ENCODE peak calls at places on chromosome 18, in four cellular contexts. E, P, H and C are unnamed samples.

GRCh38 chr18:74005320-74006110 is 142.1 kb downstream of the FBXO15 start:
- DNase-seq in E (no peak), P (no peak), H (no peak), C (no peak)

GRCh38 chr18:7735194-7735593 is 168.1 kb downstream of the PTPRM start:
- DNase-seq in E (no peak), P (no peak), H (no peak), C (no peak)

GRCh38 chr18:76459687-76460350 is 35.2 kb downstream of the ZNF516 start:
- DNase-seq in E (peak), P (no peak), H (no peak), C (no peak)

GRCh38 chr18:78980777-78981651 is 1.4 kb downstream of the SALL3 start:
- DNase-seq in E (no peak), P (no peak), H (no peak), C (no peak)

GRCh38 chr18:48545690-48546365 is 7.0 kb downstream of the CTIF start:
- DNase-seq in E (peak), P (peak), H (no peak), C (no peak)

GRCh38 chr18:3179430-3180089 is 40.2 kb downstream of the MYOM1 start:
- DNase-seq in E (no peak), P (no peak), H (no peak), C (peak)

GRCh38 chr18:59114160-59114559 is 25.5 kb upstream of the SEC11C start:
- DNase-seq in E (no peak), P (no peak), H (no peak), C (no peak)

GRCh38 chr18:53747761-53748160 is 476.7 kb downstream of the MBD2 start:
- DNase-seq in E (no peak), P (no peak), H (no peak), C (no peak)

GRCh38 chr18:13159579-13159978 is 59.0 kb upstream of the LDLRAD4 start:
- DNase-seq in E (no peak), P (no peak), H (no peak), C (peak)

GRCh38 chr18:23228102-23229051 is 93.1 kb downstream of the CABLES1 start:
- DNase-seq in E (no peak), P (no peak), H (no peak), C (no peak)

GRCh38 chr18:31185551-31185950 is 22.9 kb upstream of the DSC1 start:
- DNase-seq in E (no peak), P (no peak), H (no peak), C (no peak)

GRCh38 chr18:44812426-44812825 is 131.7 kb downstream of the SETBP1 start:
- DNase-seq in E (no peak), P (no peak), H (no peak), C (no peak)

GRCh38 chr18:79069792-79070151 is 578 bp downstream of the ATP9B start:
- DNase-seq in E (no peak), P (no peak), H (no peak), C (no peak)

GRCh38 chr18:44792456-44793080 is 111.9 kb downstream of the SETBP1 start:
- DNase-seq in E (no peak), P (no peak), H (no peak), C (no peak)